ENCODE peak calls at places on chromosomes 2 and 18, in seven cellular contexts. One of them, this sample, is unnamed.

GRCh38 chr2:65299246-65299645 is 71.6 kb downstream of the ACTR2 start:
- DNase-seq in ELR: peak; percentile 71
- DNase-seq in dorsolateral prefrontal cortex: no peak
- DNase-seq in GM23248: peak; percentile 67
- DNase-seq in T-helper 2 cell: no peak
- DNase-seq in HFFc6: peak; percentile 33
- DNase-seq in iPS-NIHi11: no peak
- DNase-seq in this sample: no peak

GRCh38 chr2:142037051-142037450 is 93.8 kb downstream of the LRP1B start:
- DNase-seq in ELR: peak; percentile 80
- DNase-seq in dorsolateral prefrontal cortex: no peak
- DNase-seq in GM23248: peak; percentile 55
- DNase-seq in T-helper 2 cell: no peak
- DNase-seq in HFFc6: no peak
- DNase-seq in iPS-NIHi11: no peak
- DNase-seq in this sample: no peak

GRCh38 chr2:238024986-238025385 is 35.8 kb upstream of the SCLY start:
- DNase-seq in ELR: peak; percentile 87
- DNase-seq in dorsolateral prefrontal cortex: no peak
- DNase-seq in GM23248: peak; percentile 62
- DNase-seq in T-helper 2 cell: no peak
- DNase-seq in HFFc6: peak; percentile 12
- DNase-seq in iPS-NIHi11: no peak
- DNase-seq in this sample: no peak

GRCh38 chr2:118388771-118389170 is 300.5 kb downstream of the INSIG2 start:
- DNase-seq in ELR: peak; percentile 40
- DNase-seq in dorsolateral prefrontal cortex: no peak
- DNase-seq in GM23248: peak; percentile 86
- DNase-seq in T-helper 2 cell: no peak
- DNase-seq in HFFc6: no peak
- DNase-seq in iPS-NIHi11: no peak
- DNase-seq in this sample: no peak

GRCh38 chr2:201257381-201257940 is 2.9 kb upstream of the CASP8 start:
- DNase-seq in ELR: no peak
- DNase-seq in dorsolateral prefrontal cortex: no peak
- DNase-seq in GM23248: no peak
- DNase-seq in T-helper 2 cell: peak; percentile 48
- DNase-seq in HFFc6: no peak
- DNase-seq in iPS-NIHi11: peak; percentile 49
- DNase-seq in this sample: peak; percentile 53

GRCh38 chr18:48663931-48664847 is 125.4 kb downstream of the CTIF start:
- DNase-seq in ELR: peak; percentile 69
- DNase-seq in dorsolateral prefrontal cortex: peak; percentile 88
- DNase-seq in GM23248: peak; percentile 66
- DNase-seq in T-helper 2 cell: peak; percentile 24
- DNase-seq in HFFc6: no peak
- DNase-seq in iPS-NIHi11: peak; percentile 92
- DNase-seq in this sample: peak; percentile 76

GRCh38 chr18:23631312-23631711 is 31.4 kb downstream of the ANKRD29 start:
- DNase-seq in ELR: no peak
- DNase-seq in dorsolateral prefrontal cortex: no peak
- DNase-seq in GM23248: no peak
- DNase-seq in T-helper 2 cell: no peak
- DNase-seq in HFFc6: no peak
- DNase-seq in iPS-NIHi11: no peak
- DNase-seq in this sample: no peak

GRCh38 chr2:206160807-206161179 is 1.1 kb downstream of the EEF1B2 start:
- DNase-seq in ELR: no peak
- DNase-seq in dorsolateral prefrontal cortex: no peak
- DNase-seq in GM23248: peak; percentile 6
- DNase-seq in T-helper 2 cell: no peak
- DNase-seq in HFFc6: no peak
- DNase-seq in iPS-NIHi11: no peak
- DNase-seq in this sample: no peak

GRCh38 chr2:100821255-100821912 is 1.4 kb downstream of the NPAS2 start:
- DNase-seq in ELR: peak; percentile 26
- DNase-seq in dorsolateral prefrontal cortex: no peak
- DNase-seq in GM23248: peak; percentile 12
- DNase-seq in T-helper 2 cell: no peak
- DNase-seq in HFFc6: no peak
- DNase-seq in iPS-NIHi11: no peak
- DNase-seq in this sample: no peak

GRCh38 chr2:166032361-166032760 is 78.8 kb upstream of the TTC21B start:
- DNase-seq in ELR: no peak
- DNase-seq in dorsolateral prefrontal cortex: no peak
- DNase-seq in GM23248: peak; percentile 58
- DNase-seq in T-helper 2 cell: no peak
- DNase-seq in HFFc6: no peak
- DNase-seq in iPS-NIHi11: no peak
- DNase-seq in this sample: no peak

GRCh38 chr2:190328748-190329147 is 9.1 kb upstream of the HIBCH start:
- DNase-seq in ELR: peak; percentile 37
- DNase-seq in dorsolateral prefrontal cortex: no peak
- DNase-seq in GM23248: peak; percentile 30
- DNase-seq in T-helper 2 cell: no peak
- DNase-seq in HFFc6: no peak
- DNase-seq in iPS-NIHi11: no peak
- DNase-seq in this sample: no peak

GRCh38 chr18:9403795-9404564 is 69.4 kb downstream of the TWSG1 start:
- DNase-seq in ELR: peak; percentile 53
- DNase-seq in dorsolateral prefrontal cortex: no peak
- DNase-seq in GM23248: no peak
- DNase-seq in T-helper 2 cell: no peak
- DNase-seq in HFFc6: no peak
- DNase-seq in iPS-NIHi11: peak; percentile 47
- DNase-seq in this sample: no peak

GRCh38 chr2:78984386-78984785 is 41.1 kb upstream of the REG3G start:
- DNase-seq in ELR: no peak
- DNase-seq in dorsolateral prefrontal cortex: no peak
- DNase-seq in GM23248: no peak
- DNase-seq in T-helper 2 cell: no peak
- DNase-seq in HFFc6: no peak
- DNase-seq in iPS-NIHi11: no peak
- DNase-seq in this sample: no peak

GRCh38 chr2:45813003-45813601 is 161.6 kb downstream of the PRKCE start:
- DNase-seq in ELR: peak; percentile 48
- DNase-seq in dorsolateral prefrontal cortex: no peak
- DNase-seq in GM23248: no peak
- DNase-seq in T-helper 2 cell: no peak
- DNase-seq in HFFc6: no peak
- DNase-seq in iPS-NIHi11: no peak
- DNase-seq in this sample: no peak

GRCh38 chr18:12934454-12935071 is 13.2 kb upstream of the SEH1L start:
- DNase-seq in ELR: peak; percentile 89
- DNase-seq in dorsolateral prefrontal cortex: peak; percentile 85
- DNase-seq in GM23248: peak; percentile 90
- DNase-seq in T-helper 2 cell: peak; percentile 66
- DNase-seq in HFFc6: peak; percentile 79
- DNase-seq in iPS-NIHi11: peak; percentile 78
- DNase-seq in this sample: peak; percentile 93

GRCh38 chr2:227939271-227940027 is 68.0 kb downstream of the DAW1 start:
- DNase-seq in ELR: peak; percentile 64
- DNase-seq in dorsolateral prefrontal cortex: peak; percentile 50
- DNase-seq in GM23248: peak; percentile 39
- DNase-seq in T-helper 2 cell: no peak
- DNase-seq in HFFc6: peak; percentile 27
- DNase-seq in iPS-NIHi11: peak; percentile 60
- DNase-seq in this sample: peak; percentile 87

GRCh38 chr2:37020212-37020886 is 54.0 kb upstream of the STRN start:
- DNase-seq in ELR: peak; percentile 51
- DNase-seq in dorsolateral prefrontal cortex: no peak
- DNase-seq in GM23248: peak; percentile 81
- DNase-seq in T-helper 2 cell: no peak
- DNase-seq in HFFc6: peak; percentile 83
- DNase-seq in iPS-NIHi11: no peak
- DNase-seq in this sample: no peak

GRCh38 chr2:64652231-64653173 is 1.2 kb downstream of the SERTAD2 start:
- DNase-seq in ELR: peak; percentile 69
- DNase-seq in dorsolateral prefrontal cortex: no peak
- DNase-seq in GM23248: peak; percentile 83
- DNase-seq in T-helper 2 cell: no peak
- DNase-seq in HFFc6: peak; percentile 40
- DNase-seq in iPS-NIHi11: no peak
- DNase-seq in this sample: no peak

GRCh38 chr2:46775722-46776121 is 139.9 kb downstream of the MCFD2 start:
- DNase-seq in ELR: no peak
- DNase-seq in dorsolateral prefrontal cortex: no peak
- DNase-seq in GM23248: peak; percentile 62
- DNase-seq in T-helper 2 cell: no peak
- DNase-seq in HFFc6: no peak
- DNase-seq in iPS-NIHi11: no peak
- DNase-seq in this sample: no peak

GRCh38 chr2:3282056-3282998 is 95.3 kb downstream of the EIPR1 start:
- DNase-seq in ELR: no peak
- DNase-seq in dorsolateral prefrontal cortex: peak; percentile 82
- DNase-seq in GM23248: no peak
- DNase-seq in T-helper 2 cell: no peak
- DNase-seq in HFFc6: no peak
- DNase-seq in iPS-NIHi11: peak; percentile 72
- DNase-seq in this sample: peak; percentile 87

GRCh38 chr2:198073253-198073652 is 268.9 kb downstream of the PLCL1 start:
- DNase-seq in ELR: no peak
- DNase-seq in dorsolateral prefrontal cortex: no peak
- DNase-seq in GM23248: no peak
- DNase-seq in T-helper 2 cell: no peak
- DNase-seq in HFFc6: no peak
- DNase-seq in iPS-NIHi11: no peak
- DNase-seq in this sample: no peak

GRCh38 chr2:64609229-64609994 is 44.3 kb downstream of the SERTAD2 start:
- DNase-seq in ELR: peak; percentile 23
- DNase-seq in dorsolateral prefrontal cortex: peak; percentile 68
- DNase-seq in GM23248: peak; percentile 84
- DNase-seq in T-helper 2 cell: peak; percentile 56
- DNase-seq in HFFc6: no peak
- DNase-seq in iPS-NIHi11: peak; percentile 97
- DNase-seq in this sample: peak; percentile 54

GRCh38 chr2:101188683-101189405 is 37.7 kb upstream of the TBC1D8 start:
- DNase-seq in ELR: peak; percentile 68
- DNase-seq in dorsolateral prefrontal cortex: no peak
- DNase-seq in GM23248: peak; percentile 62
- DNase-seq in T-helper 2 cell: no peak
- DNase-seq in HFFc6: peak; percentile 37
- DNase-seq in iPS-NIHi11: peak; percentile 70
- DNase-seq in this sample: no peak

This sample was measured in Ammon's horn.